ENCODE peak calls at places on chromosomes 16 and 17, in five cellular contexts. B is PC-3, W is SK-N-SH, N is mammary epithelial cell, M is HCT116. J is an unnamed sample. For H3K27me3, the result is how much of the 10 kb centered on the place peaks cover.

GRCh38 chr17:31431098-31431794 is 39.8 kb downstream of the RAB11FIP4 start:
- DNase-seq in B (no peak), M (no peak), N (no peak), W (no peak), J (no peak)

GRCh38 chr17:78304549-78305037 is 55.3 kb downstream of the SOCS3 start:
- DNase-seq in W (no peak), M (no peak), B (no peak), N (no peak), J (no peak)

GRCh38 chr16:17318200-17318599 is 152.6 kb downstream of the XYLT1 start:
- DNase-seq in B (no peak), M (no peak), W (no peak), N (no peak), J (no peak)

GRCh38 chr16:28311913-28312312 is 19.6 kb downstream of the SBK1 start:
- DNase-seq in B (no peak), M (no peak), N (no peak), W (no peak), J (no peak)

GRCh38 chr16:53561101-53561888 is 58.3 kb upstream of the AKTIP start:
- DNase-seq in W (no peak), N (no peak), M (no peak), B (no peak), J (no peak)

GRCh38 chr16:69301861-69302260 is 9.3 kb upstream of the VPS4A start:
- DNase-seq in B (no peak), M (no peak), W (no peak), N (no peak), J (no peak)

GRCh38 chr17:65917560-65917959 is 274.4 kb downstream of the CEP112 start:
- DNase-seq in B (no peak), W (no peak), M (no peak), N (no peak), J (no peak)

GRCh38 chr17:35051579-35052239 is 11.8 kb downstream of the RFFL start:
- DNase-seq in M (no peak), B (no peak), W (no peak), N (no peak), J (no peak)

GRCh38 chr17:66348605-66349165 is 46.3 kb downstream of the PRKCA start:
- DNase-seq in M (peak), N (peak), W (peak), B (peak), J (no peak)

GRCh38 chr17:49890077-49890821 is 42.4 kb upstream of the TAC4 start:
- DNase-seq in W (no peak), N (no peak), M (no peak), B (no peak), J (peak)

GRCh38 chr17:49889500-49889899 is 41.6 kb upstream of the TAC4 start:
- DNase-seq in N (no peak), B (no peak), M (no peak), W (no peak), J (no peak)

GRCh38 chr17:49886036-49886435 is 38.2 kb upstream of the TAC4 start:
- DNase-seq in N (no peak), W (no peak), B (no peak), M (no peak), J (no peak)

GRCh38 chr17:49887086-49887743 is 39.3 kb upstream of the TAC4 start:
- DNase-seq in M (peak), N (peak), W (no peak), B (peak), J (no peak)

GRCh38 chr17:49887744-49888360 is 40.0 kb upstream of the TAC4 start:
- DNase-seq in M (no peak), N (no peak), W (no peak), B (peak), J (no peak)
- H3K27me3 ChIP-seq in M (under half), N (under half), W (half or more), B (under half), J (under half)

GRCh38 chr17:74343526-74344284 is 17.7 kb downstream of the KIF19 start:
- DNase-seq in W (no peak), M (no peak), B (no peak), N (no peak), J (no peak)
- H3K4me2 ChIP-seq in W (no peak), M (no peak), B (no peak), N (no peak), J (no peak)

DNA sequence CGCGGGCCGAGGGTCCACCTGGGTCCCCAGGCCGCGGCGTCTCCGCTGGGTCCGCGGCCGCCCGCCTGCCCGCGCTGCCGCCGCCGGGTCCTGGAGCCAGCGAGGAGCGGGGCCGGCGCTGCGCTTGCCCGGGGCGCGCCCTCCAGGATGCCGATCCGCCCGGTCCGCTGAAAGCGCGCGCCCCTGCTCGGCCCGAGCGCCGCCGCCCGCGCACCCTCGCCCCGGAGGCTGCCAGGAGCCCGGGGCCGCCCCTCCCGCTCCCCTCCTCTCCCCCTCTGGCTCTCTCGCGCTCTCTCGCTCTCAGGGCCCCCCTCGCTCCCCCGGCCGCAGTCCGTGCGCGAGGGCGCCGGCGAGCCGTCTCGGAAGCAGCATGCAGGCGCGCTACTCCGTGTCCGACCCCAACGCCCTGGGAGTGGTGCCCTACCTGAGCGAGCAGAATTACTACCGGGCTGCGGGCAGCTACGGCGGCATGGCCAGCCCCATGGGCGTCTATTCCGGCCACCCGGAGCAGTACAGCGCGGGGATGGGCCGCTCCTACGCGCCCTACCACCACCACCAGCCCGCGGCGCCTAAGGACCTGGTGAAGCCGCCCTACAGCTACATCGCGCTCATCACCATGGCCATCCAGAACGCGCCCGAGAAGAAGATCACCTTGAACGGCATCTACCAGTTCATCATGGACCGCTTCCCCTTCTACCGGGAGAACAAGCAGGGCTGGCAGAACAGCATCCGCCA is 504 bp downstream of the FOXC2 start:
- DNase-seq in W (no peak), N (peak), M (no peak), B (no peak), J (peak)
- TF ChIP-seq CTCF in W (no peak), N (no peak), M (no peak), B (no peak), J (no peak)

DNA sequence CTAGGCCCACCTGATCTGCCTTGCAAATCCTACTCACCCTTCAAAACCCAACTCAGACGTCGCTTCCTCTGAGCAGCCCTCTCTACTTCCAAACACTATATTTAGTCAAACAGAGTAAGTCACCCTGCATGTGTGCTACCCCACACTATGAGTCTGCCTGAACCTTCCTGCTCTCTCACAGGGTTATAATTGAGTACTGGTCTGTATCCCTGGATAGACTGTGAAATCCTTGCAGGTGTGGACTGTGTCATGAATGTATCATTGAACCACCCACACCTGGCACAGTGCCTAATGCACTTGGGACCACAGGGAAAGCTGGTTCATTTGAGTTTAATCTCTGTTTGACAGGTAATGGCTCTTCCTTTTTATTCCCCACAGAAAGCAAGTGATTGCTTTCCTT is 3.4 kb downstream of the FBXO39 start:
- DNase-seq in N (peak), B (no peak), M (no peak), W (no peak), J (no peak)
- H3K27me3 ChIP-seq in N (under half), B (under half), M (under half), W (half or more), J (half or more)

GRCh38 chr16:31441956-31442355 is 633 bp downstream of the ZNF843 start:
- DNase-seq in W (no peak), M (no peak), N (no peak), B (no peak), J (no peak)
- H3K4me2 ChIP-seq in W (no peak), M (peak), N (no peak), B (no peak), J (peak)

DNA sequence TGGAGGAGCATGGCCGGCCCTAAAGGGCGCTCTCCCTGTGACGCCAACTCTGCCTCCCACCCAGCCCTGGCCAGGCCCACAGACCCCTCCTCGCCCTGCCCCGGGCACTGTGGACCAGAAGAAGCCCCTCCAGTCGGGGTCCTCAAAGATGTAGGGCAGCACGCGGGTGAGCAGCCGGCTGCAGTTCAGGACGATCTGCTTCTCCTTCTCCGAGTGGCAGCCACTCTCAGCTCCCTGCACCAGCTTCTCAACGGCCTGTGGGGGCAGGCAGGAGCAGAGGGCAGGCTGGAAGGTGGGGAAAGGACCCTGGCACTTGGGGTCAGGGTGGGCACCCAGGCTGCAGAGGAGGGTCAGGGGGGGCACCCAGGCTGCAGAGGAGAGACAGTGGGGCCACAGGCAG is 8.9 kb downstream of the HID1 start:
- DNase-seq in N (no peak), M (no peak), W (no peak), B (no peak), J (peak)
- TF ChIP-seq CTCF in N (no peak), M (no peak), W (peak), B (peak), J (peak)

GRCh38 chr17:39607057-39607850 is 466 bp downstream of the NEUROD2 start:
- DNase-seq in W (no peak), M (no peak), N (no peak), B (no peak), J (peak)
- H3K27me3 ChIP-seq in W (half or more), M (under half), N (under half), B (half or more), J (half or more)

GRCh38 chr16:22938647-22939046 is 124.7 kb downstream of the HS3ST2 start:
- DNase-seq in M (no peak), N (peak), W (no peak), B (peak), J (no peak)
- H3K4me2 ChIP-seq in M (no peak), N (no peak), W (no peak), B (no peak), J (no peak)

DNA sequence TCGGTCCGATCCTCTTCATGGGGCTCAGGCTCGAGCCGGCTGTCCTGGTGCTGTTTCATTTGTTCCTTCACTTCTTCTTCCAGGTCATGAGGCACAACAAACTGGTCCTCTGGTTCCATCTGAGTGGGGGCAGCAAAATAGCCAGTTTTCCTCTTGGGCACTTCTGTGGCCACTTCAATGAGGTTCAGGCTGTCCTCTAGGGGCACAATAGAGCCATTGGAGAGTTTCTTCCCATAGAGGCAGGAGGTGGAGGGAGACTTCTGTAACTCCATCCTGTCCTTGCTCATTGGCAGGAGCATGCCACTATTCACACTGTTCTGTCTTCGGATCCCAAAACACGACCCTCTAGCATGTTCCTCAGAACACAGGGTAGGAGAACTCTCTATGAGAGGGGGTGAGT is 22.9 kb downstream of the MARVELD3 start:
- DNase-seq in W (no peak), B (peak), M (no peak), N (no peak), J (peak)
- TF ChIP-seq CTCF in W (peak), B (peak), M (peak), N (peak), J (peak)

DNA sequence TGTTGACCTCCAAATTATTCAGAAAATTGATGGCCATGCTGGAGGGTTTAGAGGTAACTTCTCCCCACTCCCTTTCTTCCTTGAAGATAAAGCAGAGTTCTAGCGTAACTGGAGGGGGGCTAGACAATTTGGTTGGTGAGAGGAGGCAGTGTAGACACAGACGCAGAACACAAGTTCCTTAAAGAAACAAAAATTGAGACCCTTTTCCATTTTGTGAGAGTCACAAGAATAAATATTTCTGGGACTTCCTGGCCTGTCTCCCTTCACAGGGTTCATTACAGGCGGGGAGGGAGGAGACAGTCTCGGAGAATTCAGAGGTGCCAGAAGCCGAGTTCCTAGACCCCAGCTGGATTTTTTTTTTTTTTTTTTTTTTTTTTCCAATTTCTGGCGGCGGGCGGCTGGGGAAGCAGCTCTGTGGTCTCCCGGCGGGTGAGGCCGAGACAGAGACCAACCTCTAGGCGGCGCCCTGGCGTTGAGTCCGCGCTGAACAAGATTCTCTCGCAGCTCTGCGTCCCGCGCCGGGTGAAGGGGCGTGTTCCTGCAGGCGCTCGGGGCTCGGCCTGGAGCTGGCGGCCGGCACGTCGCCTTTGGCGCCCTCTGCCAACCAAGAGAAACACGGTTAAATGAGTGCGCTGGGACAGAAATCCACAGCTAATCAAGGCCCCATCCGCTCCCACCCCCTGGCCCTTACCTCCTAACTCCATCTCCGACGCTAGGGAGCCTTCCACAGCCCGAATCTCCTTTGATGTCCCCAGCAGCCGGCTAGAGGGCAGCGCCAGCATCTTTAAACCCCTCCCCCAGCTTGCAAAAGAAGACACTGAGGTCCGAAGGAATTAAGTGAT is 10.2 kb upstream of the HOXB9 start:
- DNase-seq in N (peak), W (peak), B (peak), M (no peak), J (peak)
- H3K27me3 ChIP-seq in N (half or more), W (half or more), B (under half), M (under half), J (half or more)